ENCODE peak calls at places on chromosomes 6 and 20, in nine cellular contexts. K is brain microvascular endothelial cell; T is G401; D is stimulated activated CD8-positive, alpha-beta memory T cell treated with anti-CD3 and anti-CD28 coated beads, Interleukin-12 subunit alpha, Interleukin-12 subunit beta, amount 100 ng/mL, for 4 hours; C is astrocyte of the hippocampus; G is sciatic nerve; M is globus pallidus; R is activated CD8-positive, alpha-beta memory T cell treated with anti-CD3 and anti-CD28 coated beads for 24 hours; J is endothelial cell of umbilical vein. Y is an unnamed sample.

GRCh38 chr20:4484431-4485057 is 237.2 kb upstream of the PRND start:
- DNase-seq in K (no peak), T (no peak), D (no peak), C (no peak), G (no peak), M (no peak), R (no peak), J (no peak), Y (no peak)

GRCh38 chr6:118218156-118218555 is 311.1 kb downstream of the SLC35F1 start:
- DNase-seq in K (no peak), T (no peak), D (no peak), C (no peak), G (no peak), M (no peak), R (no peak), J (no peak), Y (no peak)

GRCh38 chr20:8798505-8798904 is 270.4 kb upstream of the PLCB4 start:
- DNase-seq in K (no peak), T (no peak), D (no peak), C (no peak), G (no peak), M (no peak), R (no peak), J (peak), Y (no peak)

GRCh38 chr6:1825277-1825676 is 215.6 kb downstream of the FOXC1 start:
- DNase-seq in K (no peak), T (no peak), D (no peak), C (no peak), G (no peak), M (no peak), R (no peak), J (no peak), Y (no peak)

GRCh38 chr6:143634486-143634885 is 43.3 kb upstream of the PHACTR2 start:
- DNase-seq in K (no peak), T (no peak), D (no peak), C (peak), G (no peak), M (no peak), R (no peak), J (no peak), Y (no peak)

GRCh38 chr20:11401988-11402387 is 515.7 kb upstream of the BTBD3 start:
- DNase-seq in K (no peak), T (no peak), D (no peak), C (no peak), G (no peak), M (no peak), R (no peak), J (no peak), Y (no peak)

GRCh38 chr6:121408321-121408720 is 27.1 kb upstream of the GJA1 start:
- DNase-seq in K (no peak), T (no peak), D (no peak), C (no peak), G (no peak), M (no peak), R (no peak), J (no peak), Y (no peak)

GRCh38 chr6:145629478-145629877 is 105.8 kb downstream of the EPM2A start:
- DNase-seq in K (no peak), T (no peak), D (no peak), C (no peak), G (no peak), M (no peak), R (no peak), J (no peak), Y (no peak)

GRCh38 chr6:70686548-70687133 is 19.0 kb downstream of the SMAP1 start:
- DNase-seq in K (peak), T (peak), D (no peak), C (peak), G (no peak), M (peak), R (no peak), J (peak), Y (no peak)

GRCh38 chr6:116251568-116252384 is 2.1 kb downstream of the TSPYL4 start:
- DNase-seq in K (peak), T (peak), D (no peak), C (peak), G (no peak), M (no peak), R (no peak), J (peak), Y (no peak)

GRCh38 chr6:157059781-157060180 is 263.5 kb downstream of the TMEM242 start:
- DNase-seq in K (no peak), T (peak), D (no peak), C (peak), G (no peak), M (no peak), R (no peak), J (peak), Y (no peak)

Y was measured in amygdala.